ENCODE peak calls at places on chromosomes 13 and 19, in seven cellular contexts. P is neural progenitor cell, Q is testis, U is RWPE2, F is keratinocyte, S is tibial artery, O is Peyer's patch. A is an unnamed sample.

GRCh38 chr13:114115191-114115671 is 17.2 kb downstream of the RASA3 start:
- DNase-seq in P (no peak), F (no peak), Q (peak; percentile 18), U (peak; percentile 45), S (peak; percentile 69), O (peak; percentile 78), A (peak; percentile 86)

GRCh38 chr13:48892311-48892710 is 83.4 kb upstream of the FNDC3A start:
- DNase-seq in S (no peak), F (peak; percentile 88), O (no peak), U (no peak), P (no peak), Q (no peak), A (no peak)

GRCh38 chr13:79874396-79875360 is 393.7 kb downstream of the NDFIP2 start:
- DNase-seq in P (no peak), O (no peak), U (no peak), Q (no peak), S (no peak), F (peak; percentile 13), A (no peak)

GRCh38 chr19:5154129-5154798 is 185.4 kb downstream of the KDM4B start:
- DNase-seq in O (peak; percentile 62), P (peak; percentile 64), U (no peak), Q (no peak), S (peak; percentile 63), F (no peak), A (no peak)

GRCh38 chr13:112845511-112846144 is 123.4 kb upstream of the MCF2L start:
- DNase-seq in O (no peak), P (no peak), Q (no peak), F (no peak), S (no peak), U (no peak), A (no peak)

GRCh38 chr19:49362926-49363264 is 679 bp upstream of the TEAD2 start:
- DNase-seq in U (no peak), P (no peak), S (peak; percentile 86), Q (no peak), O (no peak), F (no peak), A (peak; percentile 38)

GRCh38 chr19:42316223-42317211 is 3.4 kb downstream of the TMEM145 start:
- DNase-seq in U (no peak), Q (no peak), O (no peak), P (no peak), F (no peak), S (no peak), A (no peak)

GRCh38 chr19:55189424-55189823 is 9.3 kb upstream of the SYT5 start:
- DNase-seq in U (peak; percentile 98), S (no peak), P (no peak), O (no peak), Q (no peak), F (peak; percentile 98), A (no peak)

GRCh38 chr13:49759503-49759902 is 33.0 kb downstream of the KPNA3 start:
- DNase-seq in S (no peak), P (no peak), Q (no peak), U (no peak), O (no peak), F (no peak), A (no peak)

GRCh38 chr13:111577429-111577828 is 257.0 kb downstream of the TEX29 start:
- DNase-seq in P (no peak), Q (no peak), O (no peak), F (no peak), U (no peak), S (no peak), A (no peak)

GRCh38 chr13:64480206-64480605 is 2749.9 kb downstream of the PCDH9 start:
- DNase-seq in P (no peak), U (no peak), S (no peak), Q (no peak), F (no peak), O (no peak), A (no peak)

GRCh38 chr13:70817571-70817970 is 709.3 kb upstream of the KLHL1 start:
- DNase-seq in O (no peak), Q (no peak), U (no peak), S (no peak), P (no peak), F (no peak), A (no peak)

GRCh38 chr13:113493315-113493951 is 2.9 kb upstream of the DCUN1D2 start:
- DNase-seq in S (no peak), O (no peak), F (peak; percentile 53), Q (no peak), U (no peak), P (no peak), A (peak; percentile 47)

DNA sequence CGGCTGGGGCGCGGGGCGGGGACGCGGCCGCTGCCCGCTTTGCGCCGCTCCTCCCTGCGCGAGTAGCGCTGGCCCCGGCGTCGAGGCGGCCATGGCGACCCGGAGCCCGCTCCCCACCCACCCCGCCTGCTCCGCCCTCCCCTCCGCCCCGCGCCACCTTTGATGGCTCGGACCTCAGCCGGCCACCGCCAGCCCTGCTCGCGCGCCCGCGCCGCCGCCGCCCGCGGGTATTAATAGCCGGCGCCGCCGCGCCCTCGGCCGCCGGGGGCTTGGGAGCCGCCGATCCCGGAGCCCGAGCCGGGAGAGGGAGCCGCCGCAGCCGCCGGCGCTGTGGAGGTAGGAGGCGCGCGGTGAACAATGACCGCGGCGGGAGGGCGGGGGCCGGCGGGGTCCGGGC is 261 bp downstream of the FARP1 start:
- DNase-seq in U (no peak), F (no peak), O (peak; percentile 55), S (peak; percentile 69), P (no peak), Q (peak; percentile 48), A (no peak)
- TF ChIP-seq CTCF in U (peak; percentile 59), F (no peak), O (no peak), S (no peak), P (no peak), Q (no peak), A (no peak)

DNA sequence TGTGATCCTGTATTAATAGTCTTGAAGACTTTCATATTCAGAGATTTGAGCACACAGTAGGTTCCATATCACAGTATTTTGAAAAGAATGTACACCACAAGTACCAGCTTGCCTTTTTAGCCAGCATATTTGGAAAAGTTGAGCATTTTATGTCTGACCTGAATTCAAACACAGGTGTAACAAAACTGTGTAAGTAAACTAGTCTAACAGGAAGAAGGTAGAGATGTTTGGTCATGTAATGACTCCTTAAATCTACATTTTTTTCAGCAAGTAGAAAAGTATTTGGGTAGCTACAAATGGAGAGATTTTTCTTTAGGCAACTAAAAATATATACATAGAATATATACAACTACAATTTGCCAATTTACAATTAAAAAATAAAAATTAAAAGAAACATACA is 7.6 kb downstream of the ARHGAP35 start:
- DNase-seq in O (no peak), F (no peak), P (no peak), Q (no peak), S (no peak), U (no peak), A (no peak)
- H3K4me1 ChIP-seq in O (no peaks in the 10 kb centered on the region), F (peaks cover 38% of the 10 kb centered on the region), P (peaks cover 26% of the 10 kb centered on the region), Q (peaks cover 21% of the 10 kb centered on the region), S (peaks cover 3% of the 10 kb centered on the region), U (peaks cover 65% of the 10 kb centered on the region), A (peaks cover 38% of the 10 kb centered on the region)

GRCh38 chr13:24272452-24273161 is 36.8 kb upstream of the C1QTNF9 start:
- DNase-seq in F (no peak), S (no peak), P (no peak), O (peak; percentile 67), Q (peak; percentile 83), U (no peak), A (peak; percentile 54)

GRCh38 chr13:24270639-24271131 is 38.7 kb upstream of the C1QTNF9 start:
- DNase-seq in O (peak; percentile 73), Q (peak; percentile 86), P (peak; percentile 47), F (no peak), S (peak; percentile 88), U (no peak), A (peak; percentile 63)

GRCh38 chr13:24271611-24272451 is 37.5 kb upstream of the C1QTNF9 start:
- DNase-seq in S (peak; percentile 83), Q (peak; percentile 81), O (peak; percentile 80), P (peak; percentile 30), F (no peak), U (no peak), A (peak; percentile 87)

GRCh38 chr13:24269803-24270202 is 39.6 kb upstream of the C1QTNF9 start:
- DNase-seq in P (no peak), Q (peak; percentile 11), S (no peak), U (no peak), O (no peak), F (no peak), A (no peak)

GRCh38 chr13:24271231-24271610 is 38.2 kb upstream of the C1QTNF9 start:
- DNase-seq in O (no peak), S (no peak), P (no peak), U (no peak), F (no peak), Q (no peak), A (no peak)
- H3K4me3 ChIP-seq in O (peak overlapping the region; percentile 42), S (peak overlapping the region; percentile 45), P (no peak overlapping the region), U (no peak overlapping the region), F (no peak overlapping the region), Q (peak overlapping the region; percentile 29), A (no peak overlapping the region)

GRCh38 chr19:51607920-51608562 is 22.2 kb downstream of the SIGLEC5 start:
- DNase-seq in O (peak; percentile 69), S (peak; percentile 76), P (peak; percentile 82), F (peak; percentile 38), Q (peak; percentile 88), U (no peak), A (peak; percentile 92)
- TF ChIP-seq CTCF in O (peak; percentile 58), S (peak; percentile 18), P (peak; percentile 62), F (peak; percentile 92), Q (peak; percentile 51), U (peak; percentile 74), A (peak; percentile 13)

A was measured in mucosa of descending colon.